ENCODE peak calls at places on chromosome 17, in six cellular contexts. T, F, Y, S, Q and E are unnamed samples.

GRCh38 chr17:50916708-50917417 is 50.7 kb upstream of the TOB1 start:
- DNase-seq in S (no peak), F (no peak), T (no peak), Y (no peak), Q (no peak), E (no peak)

GRCh38 chr17:7704601-7705268 is at the start of gene EFNB3:
- DNase-seq in Y (peak; percentile 39), F (peak; percentile 75), Q (no peak), T (no peak), S (no peak), E (no peak)

GRCh38 chr17:81365601-81366585 is 29.4 kb upstream of the BAHCC1 start:
- DNase-seq in S (no peak), F (no peak), T (no peak), Q (no peak), Y (peak; percentile 97), E (no peak)

GRCh38 chr17:15384142-15384803 is 42.9 kb upstream of the TEKT3 start:
- DNase-seq in S (no peak), F (no peak), Y (no peak), T (no peak), Q (no peak), E (peak; percentile 15)

GRCh38 chr17:3038941-3039340 is 24.5 kb downstream of the OR1D5 start:
- DNase-seq in S (no peak), Y (no peak), F (peak; percentile 22), T (no peak), Q (no peak), E (no peak)

GRCh38 chr17:46974086-46974485 is 5.0 kb downstream of the RPRML start:
- DNase-seq in S (no peak), Q (no peak), T (no peak), F (no peak), Y (no peak), E (peak; percentile 88)

GRCh38 chr17:39868554-39868942 is 546 bp downstream of the ZPBP2 start:
- DNase-seq in Y (no peak), S (no peak), Q (no peak), T (no peak), F (no peak), E (no peak)

GRCh38 chr17:77120866-77121265 is 19.9 kb upstream of the SEC14L1 start:
- DNase-seq in S (no peak), Y (peak; percentile 63), T (no peak), F (no peak), Q (no peak), E (no peak)

GRCh38 chr17:74305865-74306654 is 20.0 kb upstream of the KIF19 start:
- DNase-seq in Y (peak; percentile 44), Q (no peak), T (no peak), S (no peak), F (peak; percentile 21), E (no peak)

GRCh38 chr17:43892672-43892975 is 14.7 kb downstream of the MPP2 start:
- DNase-seq in Y (no peak), T (no peak), Q (no peak), S (no peak), F (no peak), E (no peak)